ENCODE peak calls at places on chromosomes 2 and 18, in nine cellular contexts. T is lower lobe of right lung, C is stomach, N is fibroblast of villous mesenchyme, J is mesendoderm, M is IMR-90, A is HFF-Myc, P is mucosa of descending colon, O is AG10803. G is an unnamed sample.
A peak's percentile ranks its signal among the peaks of the same experiment; 100 is the strongest.

GRCh38 chr2:51424418-51424817 is 392.5 kb upstream of the NRXN1 start:
- DNase-seq in T (no peak), C (no peak), N (no peak), J (peak; percentile 70), M (no peak), A (no peak), P (no peak), O (no peak), G (no peak)

GRCh38 chr2:86070868-86071267 is 34.8 kb downstream of the POLR1A start:
- DNase-seq in T (no peak), C (no peak), N (no peak), J (no peak), M (no peak), A (no peak), P (no peak), O (no peak), G (no peak)

GRCh38 chr2:212892193-212892592 is 259.2 kb downstream of the IKZF2 start:
- DNase-seq in T (no peak), C (no peak), N (peak; percentile 58), J (peak; percentile 67), M (peak; percentile 64), A (no peak), P (no peak), O (peak; percentile 48), G (peak; percentile 53)

GRCh38 chr2:235263205-235264120 is 230.4 kb upstream of the AGAP1 start:
- DNase-seq in T (peak; percentile 53), C (peak; percentile 34), N (peak; percentile 93), J (peak; percentile 68), M (peak; percentile 93), A (peak; percentile 31), P (peak; percentile 78), O (peak; percentile 86), G (no peak)

GRCh38 chr18:9333441-9334350 is 877 bp upstream of the TWSG1 start:
- DNase-seq in T (peak; percentile 46), C (no peak), N (no peak), J (no peak), M (no peak), A (no peak), P (peak; percentile 57), O (no peak), G (peak; percentile 11)

GRCh38 chr2:86293612-86294011 is 43.8 kb downstream of the REEP1 start:
- DNase-seq in T (no peak), C (no peak), N (no peak), J (no peak), M (no peak), A (no peak), P (no peak), O (no peak), G (no peak)

GRCh38 chr2:139478191-139478914 is 698.2 kb upstream of the NXPH2 start:
- DNase-seq in T (no peak), C (no peak), N (no peak), J (no peak), M (no peak), A (no peak), P (no peak), O (no peak), G (no peak)

GRCh38 chr2:156115338-156115737 is 217.2 kb downstream of the NR4A2 start:
- DNase-seq in T (no peak), C (no peak), N (no peak), J (no peak), M (no peak), A (no peak), P (no peak), O (peak; percentile 21), G (no peak)

GRCh38 chr2:195810340-195811098 is 153.5 kb downstream of the SLC39A10 start:
- DNase-seq in T (no peak), C (no peak), N (no peak), J (no peak), M (no peak), A (no peak), P (no peak), O (no peak), G (no peak)

GRCh38 chr2:37876227-37876626 is 48.9 kb upstream of the RMDN2 start:
- DNase-seq in T (no peak), C (no peak), N (no peak), J (no peak), M (no peak), A (no peak), P (no peak), O (no peak), G (no peak)

GRCh38 chr2:10047616-10048500 is 4.5 kb downstream of the KLF11 start:
- DNase-seq in T (peak; percentile 34), C (no peak), N (no peak), J (no peak), M (no peak), A (no peak), P (peak; percentile 44), O (no peak), G (no peak)

GRCh38 chr2:199441759-199442158 is 16.0 kb downstream of the SATB2 start:
- DNase-seq in T (no peak), C (no peak), N (no peak), J (no peak), M (no peak), A (no peak), P (no peak), O (no peak), G (no peak)

GRCh38 chr2:73993376-73993775 is 8.7 kb downstream of the TET3 start:
- DNase-seq in T (no peak), C (no peak), N (no peak), J (no peak), M (no peak), A (no peak), P (no peak), O (no peak), G (no peak)

GRCh38 chr18:10099539-10100140 is 185.8 kb downstream of the VAPA start:
- DNase-seq in T (no peak), C (no peak), N (peak; percentile 43), J (no peak), M (peak; percentile 27), A (peak; percentile 87), P (no peak), O (peak; percentile 85), G (no peak)

GRCh38 chr2:80778704-80779103 is 474.2 kb upstream of the LRRTM1 start:
- DNase-seq in T (no peak), C (no peak), N (no peak), J (peak; percentile 6), M (no peak), A (no peak), P (no peak), O (no peak), G (no peak)

DNA sequence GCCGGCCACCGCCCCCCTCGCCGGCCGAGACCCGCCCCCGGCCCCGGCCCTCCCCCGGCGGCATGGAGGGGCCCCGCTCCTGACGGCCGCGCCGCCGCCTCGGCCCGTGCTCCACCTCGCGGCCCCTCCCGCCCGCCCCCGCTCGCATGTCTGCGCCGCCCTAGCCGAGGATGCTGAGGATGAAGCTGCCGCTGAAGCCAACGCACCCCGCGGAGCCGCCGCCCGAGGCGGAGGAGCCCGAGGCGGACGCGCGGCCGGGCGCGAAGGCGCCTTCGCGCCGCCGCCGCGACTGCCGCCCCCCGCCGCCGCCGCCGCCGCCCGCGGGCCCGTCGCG is 397 bp downstream of the ZCCHC2 start:
- DNase-seq in T (no peak), C (no peak), N (no peak), J (no peak), M (no peak), A (no peak), P (no peak), O (no peak), G (no peak)
- H3K4me3 ChIP-seq in T (peak overlapping the region; percentile 92), C (peak overlapping the region; percentile 70), N (peak overlapping the region; percentile 81), J (no peak overlapping the region), M (peak overlapping the region; percentile 83), A (peak overlapping the region; percentile 76), P (peak overlapping the region; percentile 86), O (peak overlapping the region; percentile 77), G (peak overlapping the region; percentile 28)

DNA sequence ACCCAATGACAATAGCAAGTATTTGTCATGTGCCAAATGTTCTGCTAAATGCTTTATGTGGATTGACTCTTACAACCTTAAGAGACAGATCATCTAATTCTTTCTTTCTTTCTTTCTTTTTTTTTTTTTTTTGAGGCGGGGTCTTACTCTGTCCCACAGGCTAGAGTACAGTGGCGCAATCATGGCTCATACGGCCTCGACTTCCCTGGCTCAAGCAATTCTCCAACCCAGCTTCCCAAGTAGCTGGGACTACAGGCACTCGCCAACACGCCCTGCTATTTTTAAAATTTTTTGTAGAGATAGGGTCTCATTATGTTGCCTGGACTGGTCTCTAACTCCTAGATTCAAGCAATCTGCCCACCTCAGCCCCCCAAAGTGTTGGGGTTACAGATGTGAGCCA is 21.4 kb downstream of the TMEM247 start:
- DNase-seq in T (no peak), C (no peak), N (no peak), J (no peak), M (no peak), A (no peak), P (no peak), O (no peak), G (no peak)
- H3K4me3 ChIP-seq in T (no peak overlapping the region), C (no peak overlapping the region), N (no peak overlapping the region), J (no peak overlapping the region), M (no peak overlapping the region), A (no peak overlapping the region), P (no peak overlapping the region), O (no peak overlapping the region), G (no peak overlapping the region)

DNA sequence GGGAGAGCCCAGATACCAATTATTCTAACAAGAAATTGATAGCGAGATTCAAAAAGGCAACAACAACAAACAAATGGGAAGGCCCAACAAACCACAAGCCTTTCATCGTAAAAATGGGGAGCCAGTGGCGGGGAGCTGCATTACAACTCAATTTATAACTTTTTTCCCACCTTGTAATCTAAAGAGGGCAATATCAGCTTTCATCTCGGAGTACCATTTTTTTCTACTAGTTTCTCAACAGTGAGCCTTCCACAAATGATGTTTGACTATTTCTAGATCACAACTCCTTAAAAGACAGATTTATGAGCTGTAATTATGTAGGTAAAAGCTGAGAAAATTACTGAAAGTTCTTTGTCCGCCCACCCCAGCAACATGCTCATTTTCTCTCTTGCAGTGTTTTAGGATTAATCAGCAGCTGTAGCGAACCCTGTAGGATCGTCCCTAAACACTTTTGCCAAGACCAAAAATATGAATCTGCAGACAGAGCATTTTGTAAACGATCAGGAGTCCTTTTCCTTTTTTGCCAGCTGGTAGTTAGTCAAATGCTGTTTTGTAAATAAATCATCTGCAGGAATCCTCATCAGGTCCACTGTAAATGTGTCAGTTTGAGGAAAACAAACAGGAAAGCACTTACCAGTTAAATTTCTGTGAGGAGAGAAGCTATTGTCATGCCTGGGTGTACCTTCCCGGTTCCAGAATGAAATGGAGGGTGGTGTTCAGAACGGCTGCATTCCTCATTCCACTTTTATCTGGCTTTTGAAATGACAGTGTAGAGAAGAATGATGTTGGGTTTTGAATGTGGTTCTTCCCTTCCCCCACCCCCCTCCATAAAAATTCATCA is 53.2 kb downstream of the EEF1B2 start:
- DNase-seq in T (no peak), C (no peak), N (peak; percentile 75), J (peak; percentile 13), M (peak; percentile 17), A (no peak), P (no peak), O (peak; percentile 90), G (no peak)
- H3K4me3 ChIP-seq in T (no peak overlapping the region), C (no peak overlapping the region), N (peak overlapping the region; percentile 57), J (no peak overlapping the region), M (peak overlapping the region; percentile 28), A (no peak overlapping the region), P (no peak overlapping the region), O (peak overlapping the region; percentile 62), G (no peak overlapping the region)

GRCh38 chr2:163345795-163346573 is 389.8 kb downstream of the FIGN start:
- DNase-seq in T (no peak), C (no peak), N (peak; percentile 55), J (peak; percentile 86), M (peak; percentile 50), A (no peak), P (no peak), O (peak; percentile 40), G (peak; percentile 60)
- H3K4me3 ChIP-seq in T (no peak overlapping the region), C (no peak overlapping the region), N (no peak overlapping the region), J (no peak overlapping the region), M (no peak overlapping the region), A (no peak overlapping the region), P (no peak overlapping the region), O (no peak overlapping the region), G (no peak overlapping the region)